ENCODE peak calls at places on chromosomes 11 and 22, in nine cellular contexts. V, E, X, P, O, W, M, Z and B are unnamed samples.

GRCh38 chr11:117781650-117782049 is 15.4 kb downstream of the DSCAML1 start:
- DNase-seq in V (no peak), E (no peak), X (no peak), P (no peak), O (no peak), W (no peak), M (no peak), Z (no peak), B (no peak)

GRCh38 chr11:31366795-31367194 is 2.7 kb downstream of the DCDC1 start:
- DNase-seq in V (no peak), E (no peak), X (no peak), P (no peak), O (no peak), W (no peak), M (no peak), Z (no peak), B (no peak)

GRCh38 chr11:35507688-35508087 is 17.7 kb downstream of the PAMR1 start:
- DNase-seq in V (no peak), E (no peak), X (no peak), P (no peak), O (peak), W (no peak), M (no peak), Z (no peak), B (no peak)

GRCh38 chr11:113681711-113682410 is 24.2 kb downstream of the TMPRSS5 start:
- DNase-seq in V (no peak), E (no peak), X (no peak), P (no peak), O (no peak), W (no peak), M (no peak), Z (peak), B (peak)

GRCh38 chr11:78429667-78430066 is 12.0 kb upstream of the GAB2 start:
- DNase-seq in V (no peak), E (no peak), X (no peak), P (no peak), O (no peak), W (no peak), M (no peak), Z (no peak), B (no peak)

GRCh38 chr22:23613193-23613973 is 18.7 kb downstream of the DRICH1 start:
- DNase-seq in V (no peak), E (no peak), X (no peak), P (no peak), O (no peak), W (no peak), M (no peak), Z (no peak), B (no peak)

GRCh38 chr22:50581950-50582561 is 593 bp downstream of the CHKB start:
- DNase-seq in V (no peak), E (no peak), X (peak), P (no peak), O (peak), W (no peak), M (no peak), Z (no peak), B (no peak)

GRCh38 chr11:69055598-69056516 is 7.1 kb downstream of the TPCN2 start:
- DNase-seq in V (no peak), E (no peak), X (peak), P (no peak), O (no peak), W (no peak), M (peak), Z (no peak), B (no peak)

GRCh38 chr11:59755701-59756495 is 722 bp downstream of the STX3 start:
- DNase-seq in V (no peak), E (no peak), X (no peak), P (peak), O (peak), W (no peak), M (peak), Z (peak), B (peak)

GRCh38 chr11:68168694-68169093 is 44.4 kb downstream of the KMT5B start:
- DNase-seq in V (no peak), E (no peak), X (no peak), P (no peak), O (no peak), W (no peak), M (no peak), Z (no peak), B (no peak)